ENCODE peak calls at places on chromosomes 12 and 14, in six cellular contexts. A is neuronal stem cell, Q is IMR-90, F is H1, I is mesenchymal stem cell, R is trophoblast cell. G is an unnamed sample.

GRCh38 chr12:22729898-22730443 is 105.0 kb downstream of the ETNK1 start:
- DNase-seq in A (no peak), Q (peak; percentile 80), F (no peak), I (peak; percentile 77), R (peak; percentile 42), G (no peak)

GRCh38 chr14:104314251-104314941 is 176.0 kb downstream of the KIF26A start:
- DNase-seq in A (no peak), Q (no peak), F (no peak), I (no peak), R (no peak), G (peak; percentile 23)

GRCh38 chr14:88753873-88754272 is 38.9 kb downstream of the EML5 start:
- DNase-seq in A (no peak), Q (no peak), F (no peak), I (no peak), R (no peak), G (no peak)

GRCh38 chr12:19979584-19979983 is 388.8 kb upstream of the PDE3A start:
- DNase-seq in A (no peak), Q (no peak), F (no peak), I (no peak), R (no peak), G (no peak)

GRCh38 chr12:57740656-57741412 is 2.3 kb upstream of the AGAP2 start:
- DNase-seq in A (no peak), Q (no peak), F (no peak), I (no peak), R (no peak), G (peak; percentile 37)

GRCh38 chr14:51597511-51597920 is 54.2 kb upstream of the FRMD6 start:
- DNase-seq in A (no peak), Q (peak; percentile 79), F (no peak), I (peak; percentile 75), R (no peak), G (no peak)

GRCh38 chr14:59439256-59440015 is 25.7 kb downstream of the GPR135 start:
- DNase-seq in A (no peak), Q (peak; percentile 74), F (no peak), I (no peak), R (peak; percentile 95), G (no peak)

GRCh38 chr14:90061849-90062794 is at the start of gene KCNK13:
- DNase-seq in A (peak; percentile 39), Q (no peak), F (no peak), I (peak; percentile 4), R (peak; percentile 40), G (peak; percentile 46)

GRCh38 chr12:106096376-106096775 is 42.4 kb downstream of the NUAK1 start:
- DNase-seq in A (no peak), Q (no peak), F (no peak), I (no peak), R (no peak), G (no peak)

GRCh38 chr14:51395361-51395849 is 155.4 kb downstream of the TMX1 start:
- DNase-seq in A (no peak), Q (peak; percentile 89), F (no peak), I (peak; percentile 83), R (peak; percentile 39), G (peak; percentile 38)

GRCh38 chr14:79712302-79712950 is 498.9 kb downstream of the DIO2 start:
- DNase-seq in A (no peak), Q (no peak), F (no peak), I (no peak), R (no peak), G (no peak)

GRCh38 chr12:107661830-107662229 is 23.8 kb upstream of the PWP1 start:
- DNase-seq in A (no peak), Q (no peak), F (no peak), I (no peak), R (no peak), G (no peak)

GRCh38 chr12:48973531-48973930 is 2.0 kb upstream of the WNT10B start:
- DNase-seq in A (no peak), Q (no peak), F (no peak), I (no peak), R (peak; percentile 93), G (no peak)

GRCh38 chr12:92553389-92553788 is 149.4 kb upstream of the PLEKHG7 start:
- DNase-seq in A (no peak), Q (no peak), F (no peak), I (peak; percentile 72), R (peak; percentile 55), G (no peak)
- H4K91ac ChIP-seq in A (no peak overlapping the region), Q (no peak overlapping the region), F (no peak overlapping the region), I (peak overlapping the region; percentile 34), R (peak overlapping the region; percentile 64), G (no peak overlapping the region)

GRCh38 chr14:40694026-40694425 is 912.6 kb upstream of the LRFN5 start:
- DNase-seq in A (no peak), Q (no peak), F (no peak), I (peak; percentile 50), R (no peak), G (no peak)
- H3K4ac ChIP-seq in A (no peak overlapping the region), Q (no peak overlapping the region), F (no peak overlapping the region), I (no peak overlapping the region), R (no peak overlapping the region), G (no peak overlapping the region)

DNA sequence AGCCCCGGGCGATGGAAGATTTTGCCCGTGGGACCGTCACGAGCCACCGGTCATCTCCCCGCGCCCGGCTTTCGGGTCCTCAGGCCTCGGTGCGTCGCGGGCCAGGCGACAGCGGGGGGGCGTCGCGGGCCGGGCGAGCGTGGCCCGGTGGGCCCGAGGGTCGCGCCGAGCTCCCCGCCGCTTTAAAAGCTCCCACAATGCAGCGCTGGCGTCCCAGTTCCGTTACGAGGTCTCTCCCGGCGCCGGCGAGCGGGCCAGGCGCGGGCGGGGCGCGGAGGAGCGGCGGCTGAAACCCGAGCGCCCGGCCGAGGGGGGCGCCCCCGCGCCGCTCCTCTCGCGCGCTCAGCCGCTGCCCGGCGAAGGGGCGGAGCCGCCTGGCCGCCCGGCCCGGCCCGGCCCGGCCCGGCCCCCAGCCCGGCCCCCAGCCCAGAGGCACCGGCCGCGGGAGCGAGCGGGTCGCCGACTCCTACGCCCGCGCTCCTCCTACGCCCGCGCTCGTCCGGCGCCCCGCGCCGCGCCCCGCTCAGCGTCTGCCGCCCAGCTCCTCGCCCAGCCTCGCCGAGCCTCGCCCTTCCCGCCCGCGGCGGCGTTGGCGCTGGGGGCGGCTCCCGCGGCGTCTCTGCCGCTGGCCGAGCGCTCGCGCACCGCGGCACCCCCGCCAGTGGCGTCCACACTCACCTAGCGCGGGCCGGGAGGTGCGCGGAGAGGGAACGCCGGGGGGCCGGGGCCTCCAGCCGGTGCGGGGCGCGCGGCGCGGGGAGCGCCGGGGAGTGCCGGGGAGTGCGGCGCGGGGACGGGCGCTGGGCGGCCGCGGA is at the start of gene RASSF8:
- DNase-seq in A (peak; percentile 81), Q (peak; percentile 72), F (no peak), I (peak; percentile 72), R (peak; percentile 80), G (peak; percentile 79)
- H3K18ac ChIP-seq in A (peak within 1 kb of the TSS; percentile 96), Q (peak within 1 kb of the TSS; percentile 63), F (peak within 1 kb of the TSS; percentile 38), I (peak within 1 kb of the TSS; percentile 99), R (peak within 1 kb of the TSS; percentile 76), G (peak within 1 kb of the TSS; percentile 62)

GRCh38 chr12:132661972-132662371 is 25.2 kb downstream of the POLE start:
- DNase-seq in A (no peak), Q (no peak), F (no peak), I (no peak), R (no peak), G (no peak)

GRCh38 chr12:132660047-132660446 is 27.1 kb downstream of the POLE start:
- DNase-seq in A (no peak), Q (no peak), F (no peak), I (no peak), R (no peak), G (no peak)

GRCh38 chr12:132658149-132658905 is 28.8 kb downstream of the POLE start:
- DNase-seq in A (no peak), Q (no peak), F (no peak), I (no peak), R (no peak), G (no peak)

GRCh38 chr12:132657004-132657727 is 30.0 kb downstream of the POLE start:
- DNase-seq in A (no peak), Q (no peak), F (no peak), I (no peak), R (no peak), G (no peak)

GRCh38 chr12:132659146-132659545 is 28.0 kb downstream of the POLE start:
- DNase-seq in A (no peak), Q (no peak), F (no peak), I (no peak), R (no peak), G (no peak)
- H4K91ac ChIP-seq in A (no peak overlapping the region), Q (no peak overlapping the region), F (no peak overlapping the region), I (no peak overlapping the region), R (no peak overlapping the region), G (no peak overlapping the region)

DNA sequence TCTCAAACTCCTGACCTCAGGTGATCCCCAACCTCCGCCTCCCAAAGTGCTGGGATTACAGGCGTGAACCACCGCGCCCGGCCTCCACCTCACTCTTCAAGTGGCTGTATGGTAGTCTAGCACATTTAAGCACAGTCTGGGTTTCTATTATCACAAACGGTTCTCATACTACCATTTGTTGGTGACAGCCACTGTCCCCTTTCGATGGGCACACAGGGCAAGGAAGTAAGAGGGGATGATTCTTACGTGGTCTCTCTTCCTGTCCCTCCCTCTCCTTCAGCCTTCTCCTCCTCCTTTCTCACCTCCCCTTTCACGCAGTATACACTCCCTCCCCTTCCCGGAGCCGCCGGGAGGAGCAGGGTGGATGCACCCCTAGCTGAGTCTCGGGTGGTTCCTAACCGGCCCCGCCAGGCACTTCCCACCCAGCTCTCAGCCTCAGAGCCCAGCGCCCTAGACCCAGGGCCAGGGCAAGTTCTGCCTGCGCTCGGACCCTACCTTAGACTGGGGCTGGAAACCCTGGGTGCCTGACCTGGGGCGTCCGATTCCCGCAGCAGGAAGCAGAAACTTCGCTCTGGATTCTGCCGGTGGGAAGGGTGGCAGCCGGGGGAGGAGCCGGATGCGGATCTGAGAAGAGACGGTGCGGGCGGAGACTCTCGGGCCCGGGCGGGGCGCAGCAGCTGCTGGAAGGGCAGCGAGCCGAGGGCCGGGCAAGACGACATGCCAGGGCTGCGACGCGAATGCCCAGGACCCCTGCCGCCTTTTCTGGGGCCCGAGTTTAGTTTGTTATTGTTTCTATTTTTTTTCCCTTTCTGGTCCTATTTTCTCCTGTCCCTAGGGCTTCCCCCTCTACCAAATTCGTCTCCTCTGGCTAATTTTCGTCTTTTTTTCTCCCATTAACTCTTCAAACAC is at the start of gene TEP1:
- DNase-seq in A (peak; percentile 67), Q (peak; percentile 79), F (peak; percentile 31), I (peak; percentile 93), R (peak; percentile 89), G (peak; percentile 85)
- H3K4ac ChIP-seq in A (no peak within 1 kb of the TSS), Q (peak within 1 kb of the TSS; percentile 87), F (no peak within 1 kb of the TSS), I (peak within 1 kb of the TSS; percentile 95), R (peak within 1 kb of the TSS; percentile 71), G (no peak within 1 kb of the TSS)

GRCh38 chr12:11649413-11650278 is at the start of gene ETV6:
- DNase-seq in A (peak; percentile 69), Q (peak; percentile 93), F (no peak), I (peak; percentile 96), R (peak; percentile 88), G (peak; percentile 63)
- H3K18ac ChIP-seq in A (peak within 1 kb of the TSS; percentile 97), Q (peak within 1 kb of the TSS; percentile 99), F (peak within 1 kb of the TSS; percentile 95), I (peak within 1 kb of the TSS; percentile 74), R (peak within 1 kb of the TSS; percentile 95), G (peak within 1 kb of the TSS; percentile 93)

DNA sequence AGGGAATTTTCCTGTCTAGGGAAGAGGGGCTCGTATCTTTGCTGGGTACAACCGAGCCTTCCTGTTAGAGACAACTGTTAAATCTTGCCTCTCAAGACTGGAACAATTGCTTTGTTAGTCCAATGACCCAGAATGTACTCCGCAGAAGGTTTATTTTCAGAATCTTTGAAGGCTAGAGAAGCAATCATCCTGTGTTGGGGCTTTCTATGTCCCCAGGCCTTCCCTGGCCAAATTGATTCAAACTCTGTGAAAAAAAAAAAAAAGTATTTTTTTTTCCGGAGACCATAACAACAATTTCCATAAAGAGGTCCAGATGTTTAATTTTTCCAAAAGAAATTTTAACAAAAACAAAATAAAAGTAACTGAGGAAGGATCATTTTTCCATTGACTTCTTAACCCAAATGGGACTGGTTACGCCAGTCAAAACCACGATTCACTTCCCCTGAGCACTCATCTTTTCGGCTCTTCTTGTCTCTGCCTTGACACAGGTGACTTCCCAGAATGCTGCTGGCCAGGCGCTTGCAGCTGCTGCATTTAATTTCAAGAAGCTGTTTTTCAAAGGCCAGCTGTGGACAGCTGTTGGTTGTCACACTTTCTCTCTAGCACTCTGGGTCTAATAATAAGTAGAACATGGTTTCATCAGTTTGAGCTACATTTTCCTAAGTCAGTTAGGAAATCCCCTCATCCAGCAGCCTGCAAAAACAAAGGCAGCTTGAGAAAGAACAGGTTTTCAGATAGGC is 81.6 kb upstream of the MANSC4 start:
- DNase-seq in A (no peak), Q (peak; percentile 59), F (no peak), I (peak; percentile 75), R (peak; percentile 17), G (no peak)
- H4K91ac ChIP-seq in A (no peak overlapping the region), Q (no peak overlapping the region), F (no peak overlapping the region), I (no peak overlapping the region), R (no peak overlapping the region), G (no peak overlapping the region)

G was measured in H9.